ENCODE peak calls at places on chromosome 13, in four cellular contexts. L, Y, F and Z are unnamed samples.

GRCh38 chr13:40013554-40013953 is 358.1 kb downstream of the COG6 start:
- DNase-seq in F (no peak), Y (no peak), L (no peak), Z (no peak)

GRCh38 chr13:68588623-68589022 is 1358.5 kb upstream of the PCDH9 start:
- DNase-seq in F (no peak), Y (no peak), L (no peak), Z (no peak)

GRCh38 chr13:27375686-27376326 is 48.6 kb upstream of the GTF3A start:
- DNase-seq in F (no peak), L (no peak), Y (peak; percentile 91), Z (no peak)

GRCh38 chr13:62781866-62782265 is 1366.2 kb upstream of the PCDH20 start:
- DNase-seq in F (no peak), Y (no peak), L (no peak), Z (no peak)

GRCh38 chr13:27461940-27462584 is 11.7 kb upstream of the MTIF3 start:
- DNase-seq in L (no peak), F (no peak), Y (no peak), Z (no peak)

GRCh38 chr13:114119196-114119595 is 13.2 kb downstream of the RASA3 start:
- DNase-seq in F (no peak), Y (peak; percentile 93), L (no peak), Z (no peak)

GRCh38 chr13:40640845-40641458 is 25.5 kb downstream of the FOXO1 start:
- DNase-seq in F (peak; percentile 61), Y (no peak), L (no peak), Z (no peak)

GRCh38 chr13:26977541-26977940 is 194.1 kb downstream of the USP12 start:
- DNase-seq in L (no peak), Y (no peak), F (no peak), Z (no peak)

GRCh38 chr13:22665531-22665930 is 515.2 kb upstream of the SGCG start:
- DNase-seq in F (no peak), Y (no peak), L (no peak), Z (no peak)

GRCh38 chr13:76609643-76610042 is 276.6 kb downstream of the KCTD12 start:
- DNase-seq in F (no peak), Y (no peak), L (no peak), Z (no peak)

GRCh38 chr13:25951831-25952230 is 100.0 kb downstream of the SHISA2 start:
- DNase-seq in L (no peak), Y (no peak), F (no peak), Z (no peak)

GRCh38 chr13:70630247-70630646 is 522.0 kb upstream of the KLHL1 start:
- DNase-seq in L (no peak), F (no peak), Y (peak; percentile 48), Z (no peak)

GRCh38 chr13:97108535-97108910 is 113.6 kb upstream of the MBNL2 start:
- DNase-seq in Y (no peak), F (no peak), L (no peak), Z (no peak)

GRCh38 chr13:83350569-83350968 is 531.7 kb downstream of the SLITRK1 start:
- DNase-seq in Y (no peak), L (no peak), F (no peak), Z (no peak)

GRCh38 chr13:37067874-37068273 is 8.4 kb upstream of the SUPT20H start:
- DNase-seq in F (no peak), L (no peak), Y (no peak), Z (no peak)

GRCh38 chr13:99979453-99980200 is 2.0 kb upstream of the ZIC2 start:
- DNase-seq in Y (peak; percentile 87), F (no peak), L (peak; percentile 16), Z (no peak)

GRCh38 chr13:107866666-107867623 is 348.4 kb downstream of the LIG4 start:
- DNase-seq in L (no peak), Y (peak; percentile 75), F (no peak), Z (no peak)

GRCh38 chr13:106709509-106709908 is 141.6 kb upstream of the ARGLU1 start:
- DNase-seq in Y (no peak), F (no peak), L (no peak), Z (no peak)

GRCh38 chr13:111292710-111293485 is 27.5 kb upstream of the TEX29 start:
- DNase-seq in F (no peak), L (no peak), Y (no peak), Z (no peak)

GRCh38 chr13:48398450-48399095 is 14.3 kb downstream of the LPAR6 start:
- DNase-seq in L (no peak), F (no peak), Y (no peak), Z (no peak)

GRCh38 chr13:49297338-49297737 is 49.6 kb downstream of the CDADC1 start:
- DNase-seq in L (no peak), F (no peak), Y (no peak), Z (no peak)

GRCh38 chr13:80037505-80037888 is 303.4 kb downstream of the SPRY2 start:
- DNase-seq in F (no peak), Y (no peak), L (no peak), Z (peak; percentile 42)

DNA sequence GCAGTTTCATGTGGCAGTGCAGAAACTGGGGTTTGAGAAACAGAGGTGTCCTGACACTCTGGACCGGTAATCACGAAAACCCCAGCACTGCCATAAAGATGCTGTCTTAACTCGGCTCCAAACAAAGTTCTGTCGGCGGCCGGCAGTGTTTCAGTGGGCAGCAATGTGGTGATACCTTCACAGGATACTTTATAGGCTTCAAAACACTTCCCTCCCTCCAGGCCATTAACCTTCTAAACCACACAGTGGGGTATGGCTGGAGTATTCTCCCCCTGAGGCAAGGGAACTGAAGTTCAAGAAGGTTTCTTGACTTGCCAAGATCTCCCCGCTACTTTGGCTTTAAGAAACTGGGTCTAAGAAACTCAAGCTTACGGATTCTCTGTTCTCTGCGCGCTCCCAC is 1.1 kb downstream of the RUBCNL start:
- DNase-seq in Y (peak; percentile 52), F (no peak), L (no peak), Z (no peak)
- H3K4me1 ChIP-seq in Y (no peaks in the 10 kb centered on the region), F (peaks cover 16% of the 10 kb centered on the region), L (no peaks in the 10 kb centered on the region), Z (peaks cover 15% of the 10 kb centered on the region)

GRCh38 chr13:33227927-33228644 is 57.5 kb downstream of the STARD13 start:
- DNase-seq in Y (no peak), L (no peak), F (no peak), Z (no peak)
- H3K4me3 ChIP-seq in Y (no peak overlapping the region), L (no peak overlapping the region), F (no peak overlapping the region), Z (no peak overlapping the region)

GRCh38 chr13:29703421-29703820 is 107.9 kb upstream of the SLC7A1 start:
- DNase-seq in F (no peak), Y (no peak), L (no peak), Z (no peak)
- H3K27me3 ChIP-seq in F (no peaks in the 10 kb centered on the region), Y (no peaks in the 10 kb centered on the region), L (no peaks in the 10 kb centered on the region), Z (no peaks in the 10 kb centered on the region)

DNA sequence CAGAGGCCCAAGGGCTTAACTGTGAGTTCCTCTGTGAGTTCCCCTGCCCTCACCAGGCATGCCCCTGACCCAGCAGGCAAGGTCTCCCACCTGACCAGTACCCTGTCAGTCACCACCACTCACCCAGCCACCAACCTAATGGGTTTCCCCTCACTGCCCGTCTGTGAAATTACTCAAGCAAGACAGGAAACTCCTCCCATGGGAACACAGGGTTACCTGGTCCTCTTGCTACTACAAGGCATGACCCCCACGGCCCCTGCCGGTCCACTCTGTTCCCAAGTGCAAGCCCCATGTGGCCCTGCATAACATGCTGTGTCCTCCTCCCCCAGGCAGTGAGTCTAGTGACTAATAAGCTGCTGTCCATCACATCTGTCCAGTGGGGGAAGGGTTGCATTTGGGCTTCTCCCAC is 8.0 kb upstream of the DHRS12 start:
- DNase-seq in Y (no peak), F (no peak), L (no peak), Z (no peak)
- H3K4me1 ChIP-seq in Y (no peaks in the 10 kb centered on the region), F (peaks cover 36% of the 10 kb centered on the region), L (peaks cover 4% of the 10 kb centered on the region), Z (peaks cover 7% of the 10 kb centered on the region)